ENCODE peak calls at places on chromosome 14, in nine cellular contexts. M, D, L, Z, E, J, A, Q and C are unnamed samples.

GRCh38 chr14:64569108-64570045 is 19.6 kb downstream of the PPP1R36 start:
- DNase-seq in M (peak), D (peak), L (no peak), Z (no peak), E (no peak), J (no peak), A (peak), Q (peak), C (no peak)

GRCh38 chr14:93981316-93981715 is 4.9 kb upstream of the ASB2 start:
- DNase-seq in M (no peak), D (no peak), L (no peak), Z (no peak), E (no peak), J (no peak), A (no peak), Q (no peak), C (no peak)

GRCh38 chr14:34826661-34827060 is 48.5 kb downstream of the BAZ1A start:
- DNase-seq in M (no peak), D (peak), L (no peak), Z (no peak), E (no peak), J (no peak), A (no peak), Q (no peak), C (no peak)

GRCh38 chr14:76644875-76645518 is 116.3 kb upstream of the VASH1 start:
- DNase-seq in M (no peak), D (peak), L (peak), Z (no peak), E (no peak), J (peak), A (peak), Q (peak), C (no peak)

GRCh38 chr14:61570188-61570960 is 124.9 kb upstream of the HIF1A start:
- DNase-seq in M (no peak), D (no peak), L (no peak), Z (no peak), E (no peak), J (no peak), A (no peak), Q (no peak), C (no peak)

GRCh38 chr14:78152246-78153068 is 17.7 kb upstream of the NRXN3 start:
- DNase-seq in M (no peak), D (no peak), L (no peak), Z (no peak), E (no peak), J (no peak), A (no peak), Q (no peak), C (no peak)

GRCh38 chr14:55446127-55446736 is 5.8 kb upstream of the TBPL2 start:
- DNase-seq in M (peak), D (peak), L (peak), Z (no peak), E (peak), J (peak), A (peak), Q (peak), C (no peak)

GRCh38 chr14:35386673-35387125 is 17.9 kb downstream of the NFKBIA start:
- DNase-seq in M (no peak), D (no peak), L (no peak), Z (no peak), E (no peak), J (no peak), A (no peak), Q (no peak), C (no peak)

GRCh38 chr14:65658202-65658601 is 245.7 kb downstream of the FUT8 start:
- DNase-seq in M (no peak), D (peak), L (no peak), Z (no peak), E (no peak), J (no peak), A (no peak), Q (no peak), C (peak)

GRCh38 chr14:99720941-99721791 is 37.1 kb downstream of the CYP46A1 start:
- DNase-seq in M (no peak), D (no peak), L (no peak), Z (no peak), E (no peak), J (no peak), A (no peak), Q (no peak), C (no peak)

GRCh38 chr14:71209888-71210287 is 302.6 kb downstream of the PCNX1 start:
- DNase-seq in M (no peak), D (no peak), L (no peak), Z (no peak), E (no peak), J (no peak), A (no peak), Q (no peak), C (no peak)

GRCh38 chr14:69325086-69325485 is 65.1 kb downstream of the GALNT16 start:
- DNase-seq in M (no peak), D (no peak), L (no peak), Z (peak), E (no peak), J (no peak), A (no peak), Q (peak), C (no peak)

GRCh38 chr14:37270629-37271028 is 72.9 kb downstream of the MIPOL1 start:
- DNase-seq in M (no peak), D (no peak), L (no peak), Z (no peak), E (no peak), J (no peak), A (no peak), Q (no peak), C (no peak)

GRCh38 chr14:53670701-53671100 is 285.9 kb downstream of the BMP4 start:
- DNase-seq in M (no peak), D (peak), L (no peak), Z (no peak), E (no peak), J (no peak), A (no peak), Q (no peak), C (peak)

GRCh38 chr14:68784298-68784910 is 8.5 kb downstream of the ZFP36L1 start:
- DNase-seq in M (peak), D (no peak), L (no peak), Z (peak), E (no peak), J (peak), A (no peak), Q (peak), C (no peak)

GRCh38 chr14:102775855-102776760 is 1.1 kb upstream of the TRAF3 start:
- DNase-seq in M (peak), D (peak), L (no peak), Z (no peak), E (no peak), J (peak), A (no peak), Q (peak), C (peak)

GRCh38 chr14:44979740-44980346 is 17.9 kb downstream of the TOGARAM1 start:
- DNase-seq in M (no peak), D (no peak), L (no peak), Z (no peak), E (no peak), J (no peak), A (no peak), Q (peak), C (no peak)

GRCh38 chr14:33484264-33484663 is 466.6 kb downstream of the EGLN3 start:
- DNase-seq in M (no peak), D (no peak), L (no peak), Z (no peak), E (no peak), J (no peak), A (no peak), Q (no peak), C (no peak)

GRCh38 chr14:72744416-72745120 is 149.3 kb downstream of the DPF3 start:
- DNase-seq in M (no peak), D (no peak), L (no peak), Z (no peak), E (no peak), J (no peak), A (no peak), Q (no peak), C (no peak)

GRCh38 chr14:76101384-76101783 is 50.3 kb upstream of the GPATCH2L start:
- DNase-seq in M (no peak), D (no peak), L (no peak), Z (no peak), E (no peak), J (no peak), A (no peak), Q (no peak), C (no peak)

GRCh38 chr14:103084021-103084919 is at the start of gene LBHD2:
- DNase-seq in M (no peak), D (no peak), L (no peak), Z (no peak), E (no peak), J (no peak), A (peak), Q (peak), C (no peak)

GRCh38 chr14:35883677-35884293 is 57.6 kb downstream of the BRMS1L start:
- DNase-seq in M (peak), D (peak), L (peak), Z (no peak), E (no peak), J (no peak), A (peak), Q (peak), C (no peak)

GRCh38 chr14:100192250-100192671 is 32.8 kb upstream of the DEGS2 start:
- DNase-seq in M (peak), D (no peak), L (no peak), Z (peak), E (no peak), J (peak), A (no peak), Q (peak), C (no peak)

GRCh38 chr14:68669101-68669500 is 123.8 kb downstream of the ZFP36L1 start:
- DNase-seq in M (no peak), D (no peak), L (peak), Z (peak), E (no peak), J (no peak), A (no peak), Q (peak), C (no peak)

GRCh38 chr14:91250912-91251311 is 6.4 kb upstream of the GPR68 start:
- DNase-seq in M (no peak), D (no peak), L (no peak), Z (no peak), E (no peak), J (no peak), A (no peak), Q (no peak), C (no peak)

GRCh38 chr14:49303952-49304516 is 282.1 kb downstream of the RPS29 start:
- DNase-seq in M (no peak), D (peak), L (peak), Z (no peak), E (no peak), J (no peak), A (peak), Q (no peak), C (no peak)

GRCh38 chr14:64092940-64093339 is 201.2 kb downstream of the ESR2 start:
- DNase-seq in M (no peak), D (no peak), L (no peak), Z (no peak), E (no peak), J (no peak), A (no peak), Q (no peak), C (no peak)

GRCh38 chr14:23034498-23035302 is at the start of gene PSMB5:
- DNase-seq in M (peak), D (peak), L (peak), Z (peak), E (peak), J (peak), A (peak), Q (peak), C (peak)

GRCh38 chr14:68211421-68211820 is 391.8 kb downstream of the RAD51B start:
- DNase-seq in M (no peak), D (no peak), L (no peak), Z (no peak), E (no peak), J (no peak), A (no peak), Q (no peak), C (no peak)

GRCh38 chr14:33369041-33369440 is 430.4 kb downstream of the NPAS3 start:
- DNase-seq in M (no peak), D (no peak), L (no peak), Z (no peak), E (no peak), J (no peak), A (no peak), Q (no peak), C (no peak)

GRCh38 chr14:90969493-90970166 is 90.8 kb downstream of the RPS6KA5 start:
- DNase-seq in M (no peak), D (peak), L (no peak), Z (no peak), E (no peak), J (no peak), A (no peak), Q (no peak), C (no peak)

GRCh38 chr14:58765375-58765774 is 127.6 kb downstream of the DACT1 start:
- DNase-seq in M (no peak), D (no peak), L (no peak), Z (no peak), E (no peak), J (no peak), A (no peak), Q (no peak), C (no peak)

GRCh38 chr14:86665975-86666374 is 1136.0 kb downstream of the FLRT2 start:
- DNase-seq in M (no peak), D (no peak), L (no peak), Z (no peak), E (no peak), J (no peak), A (no peak), Q (no peak), C (no peak)

GRCh38 chr14:52922656-52923055 is 28.2 kb downstream of the FERMT2 start:
- DNase-seq in M (no peak), D (peak), L (no peak), Z (no peak), E (no peak), J (no peak), A (no peak), Q (no peak), C (no peak)

GRCh38 chr14:93207468-93208308 is 632 bp downstream of the UBR7 start:
- DNase-seq in M (no peak), D (peak), L (peak), Z (no peak), E (no peak), J (no peak), A (peak), Q (peak), C (no peak)

GRCh38 chr14:59918824-59919581 is 941 bp upstream of the LRRC9 start:
- DNase-seq in M (peak), D (peak), L (peak), Z (no peak), E (no peak), J (no peak), A (peak), Q (peak), C (no peak)

GRCh38 chr14:93720076-93720815 is 68.0 kb downstream of the PRIMA1 start:
- DNase-seq in M (no peak), D (no peak), L (no peak), Z (no peak), E (no peak), J (no peak), A (no peak), Q (no peak), C (no peak)

GRCh38 chr14:70186826-70187483 is 1.8 kb downstream of the SLC8A3 start:
- DNase-seq in M (peak), D (peak), L (no peak), Z (no peak), E (no peak), J (peak), A (peak), Q (no peak), C (no peak)

DNA sequence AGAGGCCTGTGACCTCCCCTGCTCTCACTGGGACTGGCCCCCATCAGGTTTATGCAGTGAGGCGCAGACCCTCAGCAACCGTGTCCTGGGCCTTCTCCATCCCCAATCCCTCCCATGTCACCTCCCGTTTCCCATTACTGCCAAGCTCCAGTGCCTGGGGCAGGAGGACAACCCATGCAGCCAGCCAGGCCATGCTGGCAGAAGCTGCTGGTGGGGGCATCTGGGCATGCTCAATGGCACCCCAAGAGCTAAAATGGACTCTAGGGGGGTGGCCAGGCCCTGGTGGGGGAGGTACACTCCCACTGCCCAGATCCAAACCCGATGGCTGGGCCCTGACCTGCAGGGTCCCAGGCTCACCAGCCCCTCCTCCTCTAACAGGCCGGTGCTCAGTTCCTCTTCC is 20.5 kb upstream of the GPR132 start:
- DNase-seq in M (no peak), D (no peak), L (no peak), Z (peak), E (no peak), J (no peak), A (no peak), Q (no peak), C (no peak)
- H3K4me3 ChIP-seq in M (no peak), D (no peak), L (no peak), Z (no peak), E (no peak), J (no peak), A (no peak), Q (no peak), C (no peak)

GRCh38 chr14:88559852-88560251 is 3.0 kb upstream of the ZC3H14 start:
- DNase-seq in M (no peak), D (peak), L (peak), Z (no peak), E (no peak), J (no peak), A (no peak), Q (no peak), C (no peak)
- TF ChIP-seq CTCF in M (peak), D (peak), L (peak), Z (peak), E (no peak), J (peak), A (peak), Q (peak), C (peak)

GRCh38 chr14:96997996-96998395 is 200.8 kb downstream of the VRK1 start:
- DNase-seq in M (no peak), D (no peak), L (no peak), Z (no peak), E (no peak), J (no peak), A (no peak), Q (no peak), C (no peak)

GRCh38 chr14:96999654-97000155 is 202.5 kb downstream of the VRK1 start:
- DNase-seq in M (no peak), D (no peak), L (no peak), Z (no peak), E (no peak), J (no peak), A (no peak), Q (no peak), C (no peak)

GRCh38 chr14:96997269-96997668 is 200.1 kb downstream of the VRK1 start:
- DNase-seq in M (no peak), D (no peak), L (no peak), Z (no peak), E (no peak), J (no peak), A (no peak), Q (no peak), C (no peak)

GRCh38 chr14:97005908-97006307 is 208.7 kb downstream of the VRK1 start:
- DNase-seq in M (no peak), D (no peak), L (no peak), Z (no peak), E (no peak), J (no peak), A (no peak), Q (no peak), C (no peak)

DNA sequence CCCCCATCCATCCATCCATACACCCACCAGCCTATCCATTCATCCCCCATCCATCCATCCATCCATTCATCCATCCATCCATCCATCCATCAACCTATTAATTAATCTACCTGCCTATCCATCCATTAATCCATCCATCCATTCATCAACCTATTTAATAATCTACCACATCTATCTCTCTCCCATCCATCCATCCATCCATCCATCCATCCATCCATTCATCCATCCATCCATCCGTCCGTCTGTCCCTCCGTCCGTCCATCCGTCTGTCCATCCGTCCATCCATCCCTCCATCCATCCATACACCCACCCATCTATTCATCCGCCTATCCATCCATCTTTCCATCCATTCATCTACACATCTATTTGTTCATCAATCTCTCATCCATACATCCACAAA is 205.3 kb downstream of the VRK1 start:
- DNase-seq in M (no peak), D (no peak), L (no peak), Z (no peak), E (no peak), J (no peak), A (no peak), Q (no peak), C (no peak)
- H3K4me3 ChIP-seq in M (no peak), D (no peak), L (no peak), Z (no peak), E (no peak), J (no peak), A (no peak), Q (no peak), C (no peak)

GRCh38 chr14:73955674-73956073 is 5.6 kb downstream of the COQ6 start:
- DNase-seq in M (no peak), D (no peak), L (no peak), Z (no peak), E (no peak), J (no peak), A (no peak), Q (no peak), C (no peak)

GRCh38 chr14:73944432-73945158 is 5.3 kb downstream of the FAM161B start:
- DNase-seq in M (peak), D (no peak), L (no peak), Z (no peak), E (no peak), J (no peak), A (no peak), Q (peak), C (no peak)

GRCh38 chr14:73945159-73945670 is 4.7 kb downstream of the FAM161B start:
- DNase-seq in M (peak), D (no peak), L (no peak), Z (no peak), E (no peak), J (no peak), A (no peak), Q (peak), C (no peak)

GRCh38 chr14:73953731-73954130 is 3.6 kb downstream of the COQ6 start:
- DNase-seq in M (no peak), D (no peak), L (no peak), Z (no peak), E (no peak), J (no peak), A (no peak), Q (no peak), C (no peak)

DNA sequence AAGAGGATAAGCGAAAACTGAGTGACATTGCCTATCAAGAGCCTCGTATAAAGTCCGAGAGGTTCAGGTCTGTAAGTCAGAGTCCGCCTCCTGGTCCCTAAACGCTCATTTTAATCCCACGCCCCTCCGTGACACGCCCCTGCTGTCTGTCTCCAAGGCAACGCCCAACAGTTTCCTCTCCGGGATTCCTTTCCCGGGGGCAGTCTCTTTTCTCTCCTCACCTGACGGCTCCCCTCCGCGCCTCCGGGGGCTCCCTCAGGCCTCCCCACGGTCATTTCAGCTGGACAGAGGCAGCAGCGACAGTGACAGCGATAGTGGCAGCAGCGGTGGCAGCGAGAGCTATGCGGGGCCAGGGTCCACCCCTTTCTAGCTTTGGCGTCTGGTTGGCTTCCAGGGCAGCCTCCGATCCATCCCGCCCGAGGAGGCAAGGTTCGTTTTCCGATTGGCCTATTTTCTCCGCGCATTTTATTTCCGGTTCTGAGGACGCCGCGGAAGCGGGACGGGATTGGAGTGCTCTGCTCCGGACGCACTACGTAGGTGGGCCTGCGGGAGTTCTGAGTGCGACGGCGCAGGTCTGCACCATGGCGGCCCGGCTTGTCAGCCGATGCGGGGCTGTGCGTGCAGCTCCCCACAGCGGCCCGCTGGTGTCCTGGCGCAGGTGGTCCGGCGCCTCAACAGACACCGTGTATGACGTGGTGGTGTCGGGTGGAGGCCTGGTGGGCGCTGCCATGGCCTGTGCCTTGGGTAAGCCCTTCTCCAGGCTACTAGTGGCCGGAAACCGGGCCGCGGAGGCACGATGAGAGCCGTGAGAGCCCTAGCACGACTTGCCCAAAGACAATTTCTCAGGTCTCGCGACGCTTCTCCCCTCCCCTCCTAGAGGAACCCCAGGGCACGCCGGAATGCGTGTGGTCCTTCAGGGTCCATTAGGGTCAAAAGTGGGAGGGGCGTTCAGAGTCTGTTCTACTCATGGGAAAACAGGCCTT is at the start of the genes COQ6 and FAM161B:
- DNase-seq in M (peak), D (peak), L (peak), Z (peak), E (peak), J (peak), A (peak), Q (peak), C (peak)
- TF ChIP-seq CTCF in M (peak), D (no peak), L (peak), Z (no peak), E (no peak), J (peak), A (peak), Q (no peak), C (peak)